ENCODE peak calls at places on chromosomes 11 and 22, in nine cellular contexts. One of them, this sample, is unnamed.

GRCh38 chr22:49107561-49107960 is 720.1 kb downstream of the BRD1 start:
- DNase-seq in pancreas: no peak
- DNase-seq in GM10248: no peak
- DNase-seq in suprapubic skin: no peak
- DNase-seq in left ventricle myocardium inferior: no peak
- DNase-seq in esophagus squamous epithelium: no peak
- DNase-seq in epithelial cell of proximal tubule: no peak
- DNase-seq in heart right ventricle: no peak
- DNase-seq in HCT116: no peak
- DNase-seq in this sample: no peak

GRCh38 chr11:79092791-79093313 is 348.0 kb downstream of the TENM4 start:
- DNase-seq in esophagus squamous epithelium: no peak
- DNase-seq in suprapubic skin: no peak
- DNase-seq in HCT116: peak
- DNase-seq in heart right ventricle: peak
- DNase-seq in pancreas: peak
- DNase-seq in epithelial cell of proximal tubule: peak
- DNase-seq in GM10248: no peak
- DNase-seq in left ventricle myocardium inferior: no peak
- DNase-seq in this sample: no peak

GRCh38 chr11:61404641-61405040 is 12.3 kb downstream of the TMEM216 start:
- DNase-seq in epithelial cell of proximal tubule: no peak
- DNase-seq in suprapubic skin: no peak
- DNase-seq in heart right ventricle: no peak
- DNase-seq in left ventricle myocardium inferior: no peak
- DNase-seq in pancreas: no peak
- DNase-seq in HCT116: no peak
- DNase-seq in GM10248: no peak
- DNase-seq in esophagus squamous epithelium: no peak
- DNase-seq in this sample: no peak

GRCh38 chr11:117657801-117658200 is 139.2 kb downstream of the DSCAML1 start:
- DNase-seq in heart right ventricle: no peak
- DNase-seq in esophagus squamous epithelium: no peak
- DNase-seq in GM10248: no peak
- DNase-seq in pancreas: no peak
- DNase-seq in suprapubic skin: no peak
- DNase-seq in HCT116: no peak
- DNase-seq in epithelial cell of proximal tubule: no peak
- DNase-seq in left ventricle myocardium inferior: peak
- DNase-seq in this sample: no peak

GRCh38 chr11:119759324-119759723 is 30.3 kb upstream of the NECTIN1 start:
- DNase-seq in epithelial cell of proximal tubule: no peak
- DNase-seq in pancreas: no peak
- DNase-seq in heart right ventricle: no peak
- DNase-seq in HCT116: peak
- DNase-seq in esophagus squamous epithelium: no peak
- DNase-seq in left ventricle myocardium inferior: no peak
- DNase-seq in suprapubic skin: no peak
- DNase-seq in GM10248: no peak
- DNase-seq in this sample: no peak

GRCh38 chr11:26806209-26806608 is 84.3 kb upstream of the SLC5A12 start:
- DNase-seq in esophagus squamous epithelium: no peak
- DNase-seq in pancreas: no peak
- DNase-seq in left ventricle myocardium inferior: no peak
- DNase-seq in HCT116: no peak
- DNase-seq in epithelial cell of proximal tubule: no peak
- DNase-seq in GM10248: no peak
- DNase-seq in heart right ventricle: no peak
- DNase-seq in suprapubic skin: no peak
- DNase-seq in this sample: no peak

GRCh38 chr22:37162221-37163095 is 12.7 kb upstream of the IL2RB start:
- DNase-seq in HCT116: no peak
- DNase-seq in suprapubic skin: no peak
- DNase-seq in epithelial cell of proximal tubule: no peak
- DNase-seq in left ventricle myocardium inferior: no peak
- DNase-seq in pancreas: no peak
- DNase-seq in GM10248: peak
- DNase-seq in heart right ventricle: no peak
- DNase-seq in esophagus squamous epithelium: no peak
- DNase-seq in this sample: peak

GRCh38 chr11:102989379-102990047 is 34.0 kb upstream of the MMP13 start:
- DNase-seq in HCT116: no peak
- DNase-seq in epithelial cell of proximal tubule: no peak
- DNase-seq in pancreas: no peak
- DNase-seq in left ventricle myocardium inferior: no peak
- DNase-seq in heart right ventricle: no peak
- DNase-seq in suprapubic skin: no peak
- DNase-seq in esophagus squamous epithelium: no peak
- DNase-seq in GM10248: no peak
- DNase-seq in this sample: no peak

GRCh38 chr11:108854366-108854765 is 189.5 kb downstream of the DDX10 start:
- DNase-seq in GM10248: peak
- DNase-seq in HCT116: no peak
- DNase-seq in left ventricle myocardium inferior: no peak
- DNase-seq in heart right ventricle: no peak
- DNase-seq in suprapubic skin: no peak
- DNase-seq in epithelial cell of proximal tubule: no peak
- DNase-seq in pancreas: no peak
- DNase-seq in esophagus squamous epithelium: no peak
- DNase-seq in this sample: no peak

GRCh38 chr11:2889399-2890273 is 4.1 kb upstream of the CDKN1C start:
- DNase-seq in HCT116: no peak
- DNase-seq in GM10248: no peak
- DNase-seq in heart right ventricle: no peak
- DNase-seq in suprapubic skin: no peak
- DNase-seq in pancreas: no peak
- DNase-seq in epithelial cell of proximal tubule: no peak
- DNase-seq in left ventricle myocardium inferior: no peak
- DNase-seq in esophagus squamous epithelium: no peak
- DNase-seq in this sample: no peak

GRCh38 chr11:131038597-131038996 is 122.3 kb upstream of the SNX19 start:
- DNase-seq in heart right ventricle: no peak
- DNase-seq in esophagus squamous epithelium: no peak
- DNase-seq in pancreas: no peak
- DNase-seq in GM10248: peak
- DNase-seq in epithelial cell of proximal tubule: no peak
- DNase-seq in left ventricle myocardium inferior: no peak
- DNase-seq in suprapubic skin: no peak
- DNase-seq in HCT116: no peak
- DNase-seq in this sample: no peak

GRCh38 chr22:30742291-30743256 is 47.9 kb downstream of the OSBP2 start:
- DNase-seq in pancreas: no peak
- DNase-seq in HCT116: no peak
- DNase-seq in esophagus squamous epithelium: no peak
- DNase-seq in heart right ventricle: no peak
- DNase-seq in GM10248: no peak
- DNase-seq in suprapubic skin: no peak
- DNase-seq in left ventricle myocardium inferior: no peak
- DNase-seq in epithelial cell of proximal tubule: no peak
- DNase-seq in this sample: no peak

GRCh38 chr11:83671295-83671694 is 385.1 kb upstream of the CCDC90B start:
- DNase-seq in heart right ventricle: no peak
- DNase-seq in left ventricle myocardium inferior: no peak
- DNase-seq in HCT116: no peak
- DNase-seq in esophagus squamous epithelium: no peak
- DNase-seq in GM10248: no peak
- DNase-seq in suprapubic skin: no peak
- DNase-seq in pancreas: no peak
- DNase-seq in epithelial cell of proximal tubule: no peak
- DNase-seq in this sample: no peak

GRCh38 chr22:32842486-32842885 is 41.0 kb downstream of the TIMP3 start:
- DNase-seq in left ventricle myocardium inferior: no peak
- DNase-seq in HCT116: no peak
- DNase-seq in GM10248: no peak
- DNase-seq in pancreas: no peak
- DNase-seq in heart right ventricle: no peak
- DNase-seq in suprapubic skin: no peak
- DNase-seq in epithelial cell of proximal tubule: no peak
- DNase-seq in esophagus squamous epithelium: no peak
- DNase-seq in this sample: no peak

GRCh38 chr11:119148855-119149370 is at the start of gene ABCG4:
- DNase-seq in GM10248: no peak
- DNase-seq in epithelial cell of proximal tubule: no peak
- DNase-seq in esophagus squamous epithelium: no peak
- DNase-seq in pancreas: no peak
- DNase-seq in left ventricle myocardium inferior: peak
- DNase-seq in heart right ventricle: no peak
- DNase-seq in HCT116: no peak
- DNase-seq in suprapubic skin: no peak
- DNase-seq in this sample: peak

GRCh38 chr11:16793511-16793910 is 55.1 kb downstream of the C11orf58 start:
- DNase-seq in epithelial cell of proximal tubule: no peak
- DNase-seq in pancreas: no peak
- DNase-seq in suprapubic skin: no peak
- DNase-seq in left ventricle myocardium inferior: no peak
- DNase-seq in esophagus squamous epithelium: no peak
- DNase-seq in GM10248: no peak
- DNase-seq in heart right ventricle: no peak
- DNase-seq in HCT116: no peak
- DNase-seq in this sample: no peak

GRCh38 chr11:102393272-102393730 is 46.3 kb downstream of the BIRC2 start:
- DNase-seq in pancreas: no peak
- DNase-seq in GM10248: no peak
- DNase-seq in suprapubic skin: no peak
- DNase-seq in left ventricle myocardium inferior: no peak
- DNase-seq in heart right ventricle: no peak
- DNase-seq in HCT116: no peak
- DNase-seq in epithelial cell of proximal tubule: no peak
- DNase-seq in esophagus squamous epithelium: no peak
- DNase-seq in this sample: no peak

DNA sequence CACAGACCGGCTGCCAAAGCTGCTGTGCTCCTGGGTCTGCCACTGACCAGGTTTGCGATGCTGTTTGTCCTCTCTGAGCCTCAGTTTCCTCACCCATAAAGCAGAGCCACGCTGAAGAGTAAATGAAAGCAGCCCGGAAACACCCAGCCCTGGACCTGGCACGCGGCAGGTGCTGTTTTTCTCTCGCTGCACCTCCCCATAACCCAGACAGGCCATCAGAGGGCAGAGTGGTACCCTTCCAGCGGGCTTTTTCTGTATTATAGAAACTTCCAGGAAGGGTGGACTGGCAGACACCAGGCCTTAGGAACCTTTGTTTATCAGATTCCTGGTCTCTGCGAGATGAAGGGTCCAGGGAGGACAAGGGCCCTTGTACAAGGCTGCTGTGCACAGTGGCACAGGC is 17.9 kb upstream of the FGF19 start:
- DNase-seq in esophagus squamous epithelium: no peak
- DNase-seq in epithelial cell of proximal tubule: no peak
- DNase-seq in GM10248: no peak
- DNase-seq in suprapubic skin: no peak
- DNase-seq in left ventricle myocardium inferior: no peak
- DNase-seq in HCT116: no peak
- DNase-seq in heart right ventricle: no peak
- DNase-seq in pancreas: no peak
- DNase-seq in this sample: no peak
- TF ChIP-seq CTCF in esophagus squamous epithelium: no peak
- TF ChIP-seq CTCF in epithelial cell of proximal tubule: peak
- TF ChIP-seq CTCF in GM10248: no peak
- TF ChIP-seq CTCF in suprapubic skin: no peak
- TF ChIP-seq CTCF in left ventricle myocardium inferior: peak
- TF ChIP-seq CTCF in HCT116: peak
- TF ChIP-seq CTCF in heart right ventricle: no peak
- TF ChIP-seq CTCF in pancreas: no peak
- TF ChIP-seq CTCF in this sample: peak

GRCh38 chr11:13486926-13487660 is 8.7 kb downstream of the PTH start:
- DNase-seq in esophagus squamous epithelium: no peak
- DNase-seq in epithelial cell of proximal tubule: no peak
- DNase-seq in left ventricle myocardium inferior: peak
- DNase-seq in suprapubic skin: no peak
- DNase-seq in pancreas: peak
- DNase-seq in heart right ventricle: peak
- DNase-seq in GM10248: no peak
- DNase-seq in HCT116: no peak
- DNase-seq in this sample: peak

DNA sequence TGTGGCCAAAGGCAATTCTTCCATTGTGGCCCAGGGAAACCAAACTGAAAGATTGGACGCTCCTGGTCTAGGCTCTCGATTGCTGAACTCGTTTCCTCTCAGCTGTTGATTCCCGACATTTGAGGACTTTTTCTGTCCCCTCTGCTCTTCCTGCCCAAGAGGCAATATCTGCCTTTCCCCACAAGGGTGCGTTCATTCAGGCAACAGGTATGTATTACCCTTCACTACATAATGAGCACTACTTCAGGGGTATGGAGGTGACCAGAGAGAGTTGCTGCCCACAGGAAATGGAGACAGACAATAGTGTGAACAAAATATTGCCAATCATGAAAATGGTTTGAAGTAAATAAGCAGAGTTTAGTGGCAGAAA is 8.2 kb downstream of the PTH start:
- DNase-seq in pancreas: no peak
- DNase-seq in esophagus squamous epithelium: no peak
- DNase-seq in HCT116: peak
- DNase-seq in heart right ventricle: no peak
- DNase-seq in GM10248: no peak
- DNase-seq in epithelial cell of proximal tubule: no peak
- DNase-seq in suprapubic skin: no peak
- DNase-seq in left ventricle myocardium inferior: no peak
- DNase-seq in this sample: no peak
- TF ChIP-seq CTCF in pancreas: no peak
- TF ChIP-seq CTCF in esophagus squamous epithelium: peak
- TF ChIP-seq CTCF in HCT116: peak
- TF ChIP-seq CTCF in heart right ventricle: no peak
- TF ChIP-seq CTCF in GM10248: peak
- TF ChIP-seq CTCF in epithelial cell of proximal tubule: peak
- TF ChIP-seq CTCF in suprapubic skin: no peak
- TF ChIP-seq CTCF in left ventricle myocardium inferior: no peak
- TF ChIP-seq CTCF in this sample: no peak

GRCh38 chr11:62602141-62603071 is 741 bp upstream of the MTA2 start:
- DNase-seq in left ventricle myocardium inferior: peak
- DNase-seq in HCT116: no peak
- DNase-seq in epithelial cell of proximal tubule: no peak
- DNase-seq in GM10248: peak
- DNase-seq in heart right ventricle: peak
- DNase-seq in esophagus squamous epithelium: no peak
- DNase-seq in suprapubic skin: peak
- DNase-seq in pancreas: peak
- DNase-seq in this sample: peak
- TF ChIP-seq CTCF in left ventricle myocardium inferior: peak
- TF ChIP-seq CTCF in HCT116: no peak
- TF ChIP-seq CTCF in epithelial cell of proximal tubule: no peak
- TF ChIP-seq CTCF in GM10248: no peak
- TF ChIP-seq CTCF in heart right ventricle: peak
- TF ChIP-seq CTCF in esophagus squamous epithelium: no peak
- TF ChIP-seq CTCF in suprapubic skin: no peak
- TF ChIP-seq CTCF in pancreas: no peak
- TF ChIP-seq CTCF in this sample: no peak

GRCh38 chr11:20342347-20343279 is 20.9 kb upstream of the HTATIP2 start:
- DNase-seq in suprapubic skin: no peak
- DNase-seq in left ventricle myocardium inferior: no peak
- DNase-seq in heart right ventricle: no peak
- DNase-seq in epithelial cell of proximal tubule: no peak
- DNase-seq in HCT116: no peak
- DNase-seq in esophagus squamous epithelium: no peak
- DNase-seq in GM10248: no peak
- DNase-seq in pancreas: no peak
- DNase-seq in this sample: no peak

GRCh38 chr11:20336056-20336455 is 27.5 kb upstream of the HTATIP2 start:
- DNase-seq in heart right ventricle: no peak
- DNase-seq in pancreas: no peak
- DNase-seq in suprapubic skin: no peak
- DNase-seq in left ventricle myocardium inferior: no peak
- DNase-seq in GM10248: no peak
- DNase-seq in epithelial cell of proximal tubule: no peak
- DNase-seq in HCT116: no peak
- DNase-seq in esophagus squamous epithelium: no peak
- DNase-seq in this sample: no peak

GRCh38 chr11:20337526-20338154 is 25.9 kb upstream of the HTATIP2 start:
- DNase-seq in pancreas: no peak
- DNase-seq in left ventricle myocardium inferior: no peak
- DNase-seq in esophagus squamous epithelium: no peak
- DNase-seq in HCT116: peak
- DNase-seq in GM10248: peak
- DNase-seq in epithelial cell of proximal tubule: no peak
- DNase-seq in heart right ventricle: no peak
- DNase-seq in suprapubic skin: no peak
- DNase-seq in this sample: no peak
- TF ChIP-seq CTCF in pancreas: no peak
- TF ChIP-seq CTCF in left ventricle myocardium inferior: peak
- TF ChIP-seq CTCF in esophagus squamous epithelium: no peak
- TF ChIP-seq CTCF in HCT116: peak
- TF ChIP-seq CTCF in GM10248: peak
- TF ChIP-seq CTCF in epithelial cell of proximal tubule: peak
- TF ChIP-seq CTCF in heart right ventricle: peak
- TF ChIP-seq CTCF in suprapubic skin: no peak
- TF ChIP-seq CTCF in this sample: no peak